ENCODE peak calls at places on chromosomes 6 and 20, in seven cellular contexts. U is CD8-positive, alpha-beta T cell; V is IMR-90; P is CD4-positive, alpha-beta memory T cell; J is left lung; A is fibroblast of lung; D is tibial nerve. Q is an unnamed sample.

GRCh38 chr20:57671662-57672061 is 38.2 kb downstream of the PMEPA1 start:
- DNase-seq in U (no peak), V (no peak), P (no peak), J (no peak), A (no peak), D (no peak), Q (no peak)

GRCh38 chr20:20362774-20363435 is 5.0 kb upstream of the INSM1 start:
- DNase-seq in U (no peak), V (no peak), P (no peak), J (peak), A (no peak), D (no peak), Q (no peak)

GRCh38 chr20:10710995-10711775 is 37.4 kb upstream of the JAG1 start:
- DNase-seq in U (no peak), V (peak), P (no peak), J (no peak), A (no peak), D (no peak), Q (no peak)

GRCh38 chr6:160180706-160181105 is 59.1 kb downstream of the SLC22A1 start:
- DNase-seq in U (no peak), V (no peak), P (no peak), J (no peak), A (no peak), D (no peak), Q (no peak)

GRCh38 chr6:167415441-167415961 is 90.6 kb downstream of the TTLL2 start:
- DNase-seq in U (no peak), V (no peak), P (no peak), J (no peak), A (no peak), D (no peak), Q (no peak)

GRCh38 chr20:51758978-51759544 is 9.1 kb downstream of the ATP9A start:
- DNase-seq in U (no peak), V (no peak), P (no peak), J (no peak), A (no peak), D (no peak), Q (no peak)

GRCh38 chr6:87904041-87904440 is 143.6 kb upstream of the SPACA1 start:
- DNase-seq in U (no peak), V (no peak), P (no peak), J (no peak), A (no peak), D (no peak), Q (no peak)

GRCh38 chr20:37897008-37897548 is 5.8 kb upstream of the VSTM2L start:
- DNase-seq in U (no peak), V (no peak), P (no peak), J (no peak), A (no peak), D (no peak), Q (no peak)

GRCh38 chr20:38212806-38213606 is 47.5 kb downstream of the KIAA1755 start:
- DNase-seq in U (no peak), V (no peak), P (no peak), J (peak), A (no peak), D (no peak), Q (no peak)

GRCh38 chr6:16278750-16279149 is 40.4 kb downstream of the GMPR start:
- DNase-seq in U (no peak), V (no peak), P (no peak), J (no peak), A (no peak), D (no peak), Q (no peak)

GRCh38 chr6:140586426-140587061 is 1212.1 kb upstream of the CITED2 start:
- DNase-seq in U (no peak), V (no peak), P (no peak), J (no peak), A (no peak), D (no peak), Q (no peak)

GRCh38 chr6:6699741-6700367 is 111.3 kb downstream of the LY86 start:
- DNase-seq in U (no peak), V (peak), P (no peak), J (no peak), A (peak), D (peak), Q (no peak)

GRCh38 chr6:111791415-111791814 is 81.8 kb downstream of the FYN start:
- DNase-seq in U (no peak), V (peak), P (no peak), J (no peak), A (peak), D (no peak), Q (no peak)

GRCh38 chr20:20786428-20786827 is 74.0 kb upstream of the RALGAPA2 start:
- DNase-seq in U (no peak), V (no peak), P (no peak), J (peak), A (no peak), D (no peak), Q (no peak)

GRCh38 chr6:137216875-137217553 is 2.2 kb downstream of the IFNGR1 start:
- DNase-seq in U (no peak), V (no peak), P (no peak), J (no peak), A (no peak), D (no peak), Q (no peak)
- H3K4me3 ChIP-seq in U (peak), V (no peak), P (no peak), J (peak), A (peak), D (peak), Q (no peak)

DNA sequence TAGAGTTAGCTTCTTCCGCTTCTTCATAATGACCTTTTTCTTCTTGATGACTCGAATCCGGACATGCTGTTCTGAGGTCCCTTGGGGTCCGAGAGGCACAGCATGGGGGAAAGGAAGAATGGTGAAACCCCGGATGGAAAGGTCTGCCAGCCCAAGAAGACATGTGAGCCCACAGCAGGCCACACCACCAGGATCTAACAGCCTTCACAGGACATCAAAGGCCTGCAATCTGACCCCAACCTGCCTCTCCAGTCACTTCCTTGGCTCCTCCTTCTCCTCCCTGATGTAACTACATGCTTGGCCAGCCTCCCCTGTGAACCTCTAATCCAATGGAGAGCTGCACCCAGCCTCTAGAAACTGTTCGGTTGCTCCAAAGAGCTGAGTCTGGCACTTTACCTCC is 1.6 kb downstream of the CPXM1 start:
- DNase-seq in U (no peak), V (peak), P (no peak), J (no peak), A (no peak), D (no peak), Q (no peak)
- H3K27ac ChIP-seq in U (no peak), V (no peak), P (no peak), J (no peak), A (no peak), D (no peak), Q (no peak)

GRCh38 chr20:63775096-63775978 is 35.8 kb downstream of the SLC2A4RG start:
- DNase-seq in U (no peak), V (peak), P (peak), J (peak), A (peak), D (no peak), Q (peak)
- H3K4me3 ChIP-seq in U (no peak), V (peak), P (no peak), J (no peak), A (peak), D (peak), Q (no peak)

GRCh38 chr6:108627692-108628565 is 67.2 kb downstream of the FOXO3 start:
- DNase-seq in U (no peak), V (peak), P (no peak), J (no peak), A (peak), D (no peak), Q (no peak)
- H3K27ac ChIP-seq in U (no peak), V (no peak), P (no peak), J (no peak), A (peak), D (no peak), Q (no peak)